ENCODE peak calls at places on chromosome 20, in five cellular contexts. O is fibroblast of lung, I is mesenchymal stem cell, R is GM23248, P is left lung. A is an unnamed sample. For H3K27me3, the result is how much of the 10 kb centered on the place peaks cover.

GRCh38 chr20:22352019-22352418 is 232.4 kb downstream of the FOXA2 start:
- DNase-seq in O (no peak), I (no peak), P (no peak), R (no peak), A (no peak)

GRCh38 chr20:44785768-44786167 is 24.6 kb downstream of the RIMS4 start:
- DNase-seq in R (peak), O (peak), I (no peak), P (no peak), A (no peak)

GRCh38 chr20:36548006-36548315 is 6.6 kb downstream of the MYL9 start:
- DNase-seq in R (no peak), P (no peak), I (no peak), O (no peak), A (no peak)

GRCh38 chr20:6613280-6613861 is 154.1 kb upstream of the BMP2 start:
- DNase-seq in R (no peak), P (no peak), I (no peak), O (no peak), A (no peak)

GRCh38 chr20:60054716-60055371 is 96.6 kb downstream of the CDH26 start:
- DNase-seq in R (no peak), P (no peak), I (no peak), O (no peak), A (no peak)

GRCh38 chr20:43563429-43563828 is 4.6 kb downstream of the SGK2 start:
- DNase-seq in P (no peak), R (no peak), O (no peak), I (no peak), A (no peak)

GRCh38 chr20:41047975-41048305 is 19.3 kb downstream of the TOP1 start:
- DNase-seq in R (peak), I (peak), P (no peak), O (no peak), A (no peak)

GRCh38 chr20:54340667-54341081 is 132.8 kb downstream of the PFDN4 start:
- DNase-seq in P (no peak), I (no peak), O (peak), R (peak), A (no peak)

GRCh38 chr20:869606-870005 is 36.1 kb downstream of the FAM110A start:
- DNase-seq in R (no peak), I (no peak), P (no peak), O (no peak), A (no peak)

GRCh38 chr20:48738399-48739304 is 89.1 kb downstream of the PREX1 start:
- DNase-seq in R (no peak), O (no peak), I (no peak), P (no peak), A (peak)

GRCh38 chr20:21208999-21209398 is 83.1 kb downstream of the KIZ start:
- DNase-seq in O (no peak), I (no peak), R (no peak), P (no peak), A (no peak)

GRCh38 chr20:31538327-31538726 is 24.1 kb downstream of the HM13 start:
- DNase-seq in R (no peak), P (no peak), I (no peak), O (no peak), A (no peak)

GRCh38 chr20:37539956-37540455 is 12.3 kb upstream of the BLCAP start:
- DNase-seq in P (no peak), I (no peak), R (no peak), O (no peak), A (no peak)

GRCh38 chr20:51800769-51801219 is 1.5 kb downstream of the SALL4 start:
- DNase-seq in I (peak), O (peak), P (peak), R (peak), A (no peak)
- H3K27ac ChIP-seq in I (no peak), O (no peak), P (no peak), R (no peak), A (no peak)

GRCh38 chr20:38735172-38735571 is 10.9 kb downstream of the SLC32A1 start:
- DNase-seq in R (no peak), I (no peak), P (no peak), O (no peak), A (no peak)

GRCh38 chr20:38732981-38733380 is 8.7 kb downstream of the SLC32A1 start:
- DNase-seq in R (no peak), I (no peak), P (no peak), O (no peak), A (no peak)

DNA sequence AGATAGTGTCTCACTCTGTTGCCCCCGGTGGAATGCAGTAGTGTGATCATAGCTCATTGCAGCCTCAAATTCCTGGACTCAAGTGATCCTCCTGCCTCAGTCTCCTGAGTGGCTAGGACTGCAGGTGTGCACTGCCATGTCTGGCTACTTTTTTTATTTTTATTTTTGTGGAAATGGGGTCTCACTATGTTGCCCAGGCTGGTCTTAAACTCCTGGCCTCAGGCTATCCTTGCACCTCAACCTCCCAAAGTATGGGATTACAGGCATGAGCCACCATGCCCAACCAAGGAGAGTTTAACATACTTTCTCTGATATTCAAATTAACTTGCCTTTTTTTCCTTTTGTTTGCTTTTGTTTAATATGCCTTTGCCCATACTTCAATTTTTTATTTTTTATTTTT is 10.4 kb upstream of the ACTR5 start:
- DNase-seq in P (no peak), I (no peak), R (no peak), O (no peak), A (no peak)
- H3K27me3 ChIP-seq in P (half or more), I (half or more), R (half or more), O (under half), A (under half)

GRCh38 chr20:57620274-57620990 is at the start of gene ZBP1:
- DNase-seq in P (peak), I (no peak), R (no peak), O (no peak), A (peak)

GRCh38 chr20:57621426-57622200 is 1.4 kb upstream of the ZBP1 start:
- DNase-seq in R (peak), P (no peak), O (no peak), I (no peak), A (no peak)

GRCh38 chr20:57619053-57619831 is 984 bp downstream of the ZBP1 start:
- DNase-seq in O (no peak), R (no peak), I (no peak), P (peak), A (peak)

GRCh38 chr20:57622201-57622570 is 2.0 kb upstream of the ZBP1 start:
- DNase-seq in I (no peak), P (no peak), R (no peak), O (no peak), A (no peak)

GRCh38 chr20:57620999-57621398 is 773 bp upstream of the ZBP1 start:
- DNase-seq in P (peak), I (no peak), O (no peak), R (no peak), A (no peak)
- H3K27ac ChIP-seq in P (peak), I (no peak), O (no peak), R (no peak), A (peak)

GRCh38 chr20:19616620-19617019 is 141.4 kb upstream of the RIN2 start:
- DNase-seq in I (no peak), P (no peak), R (no peak), O (no peak), A (no peak)
- H3K27me3 ChIP-seq in I (under half), P (under half), R (under half), O (under half), A (under half)

GRCh38 chr20:47036091-47036880 is 141.6 kb downstream of the EYA2 start:
- DNase-seq in O (no peak), I (no peak), R (no peak), P (no peak), A (no peak)
- H3K27ac ChIP-seq in O (no peak), I (no peak), R (no peak), P (no peak), A (no peak)

GRCh38 chr20:64224344-64225165 is 31.0 kb upstream of the PCMTD2 start:
- DNase-seq in O (peak), R (peak), P (no peak), I (peak), A (no peak)
- H3K27me3 ChIP-seq in O (under half), R (under half), P (under half), I (half or more), A (under half)

GRCh38 chr20:47125553-47126373 is 230.7 kb downstream of the ZMYND8 start:
- DNase-seq in P (no peak), R (peak), O (peak), I (peak), A (no peak)

GRCh38 chr20:47127986-47128385 is 228.5 kb downstream of the ZMYND8 start:
- DNase-seq in R (no peak), I (no peak), P (no peak), O (no peak), A (no peak)

GRCh38 chr20:47126374-47126705 is 230.2 kb downstream of the ZMYND8 start:
- DNase-seq in P (no peak), O (peak), I (peak), R (peak), A (no peak)

GRCh38 chr20:47124235-47124717 is 229.6 kb downstream of the EYA2 start:
- DNase-seq in P (peak), R (peak), O (no peak), I (no peak), A (no peak)

DNA sequence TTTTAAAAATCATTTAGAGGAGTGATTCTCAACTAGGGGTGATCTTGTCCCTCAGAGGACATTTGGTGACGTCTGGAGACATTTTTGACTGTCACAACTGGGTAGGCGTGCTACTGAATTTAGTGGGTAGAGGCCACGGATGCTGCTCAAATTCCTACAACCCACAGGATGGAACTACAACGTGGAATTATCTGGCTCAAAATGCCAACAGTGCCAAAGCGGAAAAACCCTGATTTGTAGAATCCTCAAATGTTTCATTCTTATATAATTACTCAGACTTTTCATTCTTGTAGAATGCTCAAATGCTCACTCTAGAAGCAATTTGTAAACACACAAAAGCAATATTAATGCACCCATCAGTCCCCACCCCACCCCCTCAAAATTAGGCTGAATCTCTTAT is 229.8 kb downstream of the ZMYND8 start:
- DNase-seq in P (no peak), O (peak), I (peak), R (peak), A (no peak)
- H3K27ac ChIP-seq in P (no peak), O (no peak), I (no peak), R (peak), A (no peak)

GRCh38 chr20:63164681-63165537 is 51.0 kb downstream of the YTHDF1 start:
- DNase-seq in R (no peak), O (no peak), I (no peak), P (no peak), A (no peak)

GRCh38 chr20:63161176-63161651 is 54.7 kb downstream of the YTHDF1 start:
- DNase-seq in O (no peak), P (no peak), I (no peak), R (no peak), A (no peak)

GRCh38 chr20:63163596-63164560 is 52.1 kb downstream of the YTHDF1 start:
- DNase-seq in O (no peak), P (no peak), R (no peak), I (no peak), A (no peak)

GRCh38 chr20:63162206-63162770 is 53.6 kb downstream of the YTHDF1 start:
- DNase-seq in R (no peak), O (no peak), P (no peak), I (no peak), A (no peak)

GRCh38 chr20:63163171-63163570 is 52.8 kb downstream of the YTHDF1 start:
- DNase-seq in O (no peak), I (no peak), R (no peak), P (no peak), A (no peak)
- H3K27me3 ChIP-seq in O (under half), I (half or more), R (under half), P (half or more), A (under half)

A was measured in CD4-positive, alpha-beta T cell.